ENCODE peak calls at places on chromosome 20, in six cellular contexts. One of them, this sample, is unnamed.

GRCh38 chr20:13736792-13737191 is 47.9 kb downstream of the ESF1 start:
- DNase-seq in IMR-90: peak
- DNase-seq in astrocyte: peak
- DNase-seq in GM12878: no peak
- DNase-seq in neural progenitor cell: no peak
- DNase-seq in H9: no peak
- DNase-seq in this sample: peak

GRCh38 chr20:48983423-48984400 is 62.2 kb downstream of the ARFGEF2 start:
- DNase-seq in IMR-90: peak
- DNase-seq in astrocyte: peak
- DNase-seq in GM12878: no peak
- DNase-seq in neural progenitor cell: no peak
- DNase-seq in H9: no peak
- DNase-seq in this sample: peak

GRCh38 chr20:61934716-61935530 is 130.8 kb downstream of the TAF4 start:
- DNase-seq in IMR-90: peak
- DNase-seq in astrocyte: peak
- DNase-seq in GM12878: no peak
- DNase-seq in neural progenitor cell: no peak
- DNase-seq in H9: no peak
- DNase-seq in this sample: peak

GRCh38 chr20:3687655-3688054 is 5.8 kb upstream of the ADAM33 start:
- DNase-seq in IMR-90: peak
- DNase-seq in astrocyte: peak
- DNase-seq in GM12878: no peak
- DNase-seq in neural progenitor cell: peak
- DNase-seq in H9: no peak
- DNase-seq in this sample: peak

GRCh38 chr20:21102252-21102609 is 3.9 kb downstream of the LINC00237 start:
- DNase-seq in IMR-90: no peak
- DNase-seq in astrocyte: no peak
- DNase-seq in GM12878: no peak
- DNase-seq in neural progenitor cell: peak
- DNase-seq in H9: peak
- DNase-seq in this sample: no peak

GRCh38 chr20:50385733-50386640 is 124.2 kb upstream of the PTPN1 start:
- DNase-seq in IMR-90: peak
- DNase-seq in astrocyte: no peak
- DNase-seq in GM12878: no peak
- DNase-seq in neural progenitor cell: no peak
- DNase-seq in H9: no peak
- DNase-seq in this sample: no peak

GRCh38 chr20:58192567-58192966 is 35.9 kb downstream of the ANKRD60 start:
- DNase-seq in IMR-90: no peak
- DNase-seq in astrocyte: no peak
- DNase-seq in GM12878: no peak
- DNase-seq in neural progenitor cell: no peak
- DNase-seq in H9: peak
- DNase-seq in this sample: no peak

GRCh38 chr20:48008850-48009535 is 223.7 kb upstream of the SULF2 start:
- DNase-seq in IMR-90: peak
- DNase-seq in astrocyte: peak
- DNase-seq in GM12878: no peak
- DNase-seq in neural progenitor cell: no peak
- DNase-seq in H9: no peak
- DNase-seq in this sample: peak

GRCh38 chr20:37968726-37969401 is 64.4 kb downstream of the TTI1 start:
- DNase-seq in IMR-90: no peak
- DNase-seq in astrocyte: no peak
- DNase-seq in GM12878: no peak
- DNase-seq in neural progenitor cell: peak
- DNase-seq in H9: peak
- DNase-seq in this sample: peak

GRCh38 chr20:39269031-39269461 is 306.9 kb downstream of the DHX35 start:
- DNase-seq in IMR-90: peak
- DNase-seq in astrocyte: no peak
- DNase-seq in GM12878: no peak
- DNase-seq in neural progenitor cell: peak
- DNase-seq in H9: peak
- DNase-seq in this sample: peak

GRCh38 chr20:19874328-19874727 is 116.3 kb downstream of the RIN2 start:
- DNase-seq in IMR-90: no peak
- DNase-seq in astrocyte: no peak
- DNase-seq in GM12878: no peak
- DNase-seq in neural progenitor cell: no peak
- DNase-seq in H9: no peak
- DNase-seq in this sample: no peak

GRCh38 chr20:47336013-47336754 is 20.3 kb downstream of the ZMYND8 start:
- DNase-seq in IMR-90: peak
- DNase-seq in astrocyte: peak
- DNase-seq in GM12878: no peak
- DNase-seq in neural progenitor cell: no peak
- DNase-seq in H9: no peak
- DNase-seq in this sample: peak

GRCh38 chr20:5159928-5160327 is 33.1 kb downstream of the CDS2 start:
- DNase-seq in IMR-90: no peak
- DNase-seq in astrocyte: no peak
- DNase-seq in GM12878: no peak
- DNase-seq in neural progenitor cell: no peak
- DNase-seq in H9: no peak
- DNase-seq in this sample: no peak

GRCh38 chr20:47982574-47983360 is 197.5 kb upstream of the SULF2 start:
- DNase-seq in IMR-90: no peak
- DNase-seq in astrocyte: no peak
- DNase-seq in GM12878: no peak
- DNase-seq in neural progenitor cell: no peak
- DNase-seq in H9: no peak
- DNase-seq in this sample: no peak

GRCh38 chr20:63973160-63973479 is 3.4 kb upstream of the ZNF512B start:
- DNase-seq in IMR-90: no peak
- DNase-seq in astrocyte: no peak
- DNase-seq in GM12878: no peak
- DNase-seq in neural progenitor cell: no peak
- DNase-seq in H9: no peak
- DNase-seq in this sample: no peak

GRCh38 chr20:20664795-20665194 is 47.6 kb downstream of the RALGAPA2 start:
- DNase-seq in IMR-90: no peak
- DNase-seq in astrocyte: no peak
- DNase-seq in GM12878: no peak
- DNase-seq in neural progenitor cell: peak
- DNase-seq in H9: no peak
- DNase-seq in this sample: peak

GRCh38 chr20:26163890-26164289 is 467.2 kb upstream of the ZNF337 start:
- DNase-seq in IMR-90: peak
- DNase-seq in astrocyte: peak
- DNase-seq in GM12878: no peak
- DNase-seq in neural progenitor cell: no peak
- DNase-seq in H9: no peak
- DNase-seq in this sample: peak

GRCh38 chr20:51533291-51534172 is 9.0 kb downstream of the NFATC2 start:
- DNase-seq in IMR-90: peak
- DNase-seq in astrocyte: peak
- DNase-seq in GM12878: no peak
- DNase-seq in neural progenitor cell: no peak
- DNase-seq in H9: no peak
- DNase-seq in this sample: peak

GRCh38 chr20:5061209-5061608 is 58.5 kb downstream of the PCNA start:
- DNase-seq in IMR-90: peak
- DNase-seq in astrocyte: peak
- DNase-seq in GM12878: no peak
- DNase-seq in neural progenitor cell: no peak
- DNase-seq in H9: peak
- DNase-seq in this sample: peak

GRCh38 chr20:32052792-32053362 is 835 bp downstream of the HCK start:
- DNase-seq in IMR-90: no peak
- DNase-seq in astrocyte: no peak
- DNase-seq in GM12878: no peak
- DNase-seq in neural progenitor cell: peak
- DNase-seq in H9: peak
- DNase-seq in this sample: no peak

GRCh38 chr20:32052090-32052791 is at the start of gene HCK:
- DNase-seq in IMR-90: no peak
- DNase-seq in astrocyte: no peak
- DNase-seq in GM12878: no peak
- DNase-seq in neural progenitor cell: peak
- DNase-seq in H9: no peak
- DNase-seq in this sample: peak

GRCh38 chr20:32050851-32051556 is 1.0 kb upstream of the HCK start:
- DNase-seq in IMR-90: no peak
- DNase-seq in astrocyte: no peak
- DNase-seq in GM12878: no peak
- DNase-seq in neural progenitor cell: peak
- DNase-seq in H9: peak
- DNase-seq in this sample: no peak

GRCh38 chr20:32051720-32052089 is 337 bp upstream of the HCK start:
- DNase-seq in IMR-90: no peak
- DNase-seq in astrocyte: no peak
- DNase-seq in GM12878: no peak
- DNase-seq in neural progenitor cell: no peak
- DNase-seq in H9: no peak
- DNase-seq in this sample: no peak

GRCh38 chr20:32050324-32050723 is 1.7 kb upstream of the HCK start:
- DNase-seq in IMR-90: no peak
- DNase-seq in astrocyte: no peak
- DNase-seq in GM12878: no peak
- DNase-seq in neural progenitor cell: no peak
- DNase-seq in H9: no peak
- DNase-seq in this sample: no peak
- H3K9ac ChIP-seq in IMR-90: no peak
- H3K9ac ChIP-seq in astrocyte: no peak
- H3K9ac ChIP-seq in GM12878: no peak
- H3K9ac ChIP-seq in neural progenitor cell: no peak
- H3K9ac ChIP-seq in H9: no peak
- H3K9ac ChIP-seq in this sample: no peak

DNA sequence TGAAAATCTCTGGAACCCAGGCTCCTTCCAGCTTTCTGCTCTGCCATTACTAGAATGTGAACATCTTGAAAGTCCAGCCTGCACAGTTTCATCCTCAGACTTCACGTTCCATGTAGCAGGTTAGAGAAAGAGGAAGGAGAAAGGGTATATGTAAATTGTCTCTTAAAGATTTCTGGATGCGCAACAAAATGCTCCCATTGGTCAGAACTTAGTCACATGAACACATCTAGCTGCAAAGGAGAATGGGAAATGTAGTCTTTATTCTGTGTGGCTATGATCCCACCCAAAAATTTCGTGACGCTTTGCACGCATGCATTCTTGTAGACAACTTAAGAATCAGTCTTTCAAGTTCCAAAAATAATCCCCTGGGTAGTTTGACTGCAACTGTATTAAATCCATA is 46.4 kb upstream of the CHD6 start:
- DNase-seq in IMR-90: peak
- DNase-seq in astrocyte: no peak
- DNase-seq in GM12878: peak
- DNase-seq in neural progenitor cell: peak
- DNase-seq in H9: no peak
- DNase-seq in this sample: peak
- H3K9ac ChIP-seq in IMR-90: no peak
- H3K9ac ChIP-seq in astrocyte: no peak
- H3K9ac ChIP-seq in GM12878: no peak
- H3K9ac ChIP-seq in neural progenitor cell: no peak
- H3K9ac ChIP-seq in H9: no peak
- H3K9ac ChIP-seq in this sample: no peak

GRCh38 chr20:22583773-22584629 is at the start of gene FOXA2:
- DNase-seq in IMR-90: no peak
- DNase-seq in astrocyte: no peak
- DNase-seq in GM12878: no peak
- DNase-seq in neural progenitor cell: peak
- DNase-seq in H9: peak
- DNase-seq in this sample: no peak
- H3K9ac ChIP-seq in IMR-90: no peak
- H3K9ac ChIP-seq in astrocyte: no peak
- H3K9ac ChIP-seq in GM12878: no peak
- H3K9ac ChIP-seq in neural progenitor cell: no peak
- H3K9ac ChIP-seq in H9: no peak
- H3K9ac ChIP-seq in this sample: no peak

DNA sequence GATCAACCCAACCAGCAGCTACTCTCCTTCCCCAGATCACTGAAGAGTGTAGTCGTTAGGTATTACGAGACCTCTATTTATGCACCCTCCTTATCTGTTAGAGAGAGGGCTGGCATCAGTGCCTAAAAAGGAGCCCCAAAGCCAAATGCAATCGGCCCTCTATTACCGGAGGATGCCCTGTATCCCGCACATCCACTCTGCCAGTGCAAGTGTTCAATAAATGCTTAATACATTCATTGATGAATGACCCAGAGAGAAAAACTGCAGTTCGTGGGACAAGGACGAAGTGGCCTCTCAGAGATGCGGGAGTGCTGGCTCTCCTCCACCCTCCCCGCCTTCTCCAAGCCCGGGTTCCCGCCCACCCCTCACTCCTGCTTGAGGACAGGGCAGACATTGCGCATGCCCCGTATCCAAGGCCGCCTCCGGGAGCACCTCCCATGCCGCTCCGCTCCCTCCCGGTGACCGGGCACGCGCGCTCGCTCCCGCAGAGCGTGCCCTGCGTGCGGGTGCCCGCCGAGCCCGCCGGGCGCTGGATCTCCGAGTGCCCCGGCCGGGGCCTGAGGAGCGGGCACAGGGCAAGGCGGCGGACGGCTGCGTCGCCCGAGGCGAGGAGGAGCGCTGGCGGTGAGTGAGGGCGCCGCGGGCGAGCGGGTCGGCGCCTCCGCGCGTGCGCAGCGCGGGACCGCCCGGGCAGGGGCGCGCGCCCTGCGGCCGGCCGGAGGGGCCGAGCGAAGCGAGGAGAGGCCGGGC is 27.2 kb upstream of the BTBD3 start:
- DNase-seq in IMR-90: peak
- DNase-seq in astrocyte: peak
- DNase-seq in GM12878: peak
- DNase-seq in neural progenitor cell: peak
- DNase-seq in H9: peak
- DNase-seq in this sample: peak
- H3K9ac ChIP-seq in IMR-90: peak
- H3K9ac ChIP-seq in astrocyte: peak
- H3K9ac ChIP-seq in GM12878: no peak
- H3K9ac ChIP-seq in neural progenitor cell: peak
- H3K9ac ChIP-seq in H9: no peak
- H3K9ac ChIP-seq in this sample: peak

DNA sequence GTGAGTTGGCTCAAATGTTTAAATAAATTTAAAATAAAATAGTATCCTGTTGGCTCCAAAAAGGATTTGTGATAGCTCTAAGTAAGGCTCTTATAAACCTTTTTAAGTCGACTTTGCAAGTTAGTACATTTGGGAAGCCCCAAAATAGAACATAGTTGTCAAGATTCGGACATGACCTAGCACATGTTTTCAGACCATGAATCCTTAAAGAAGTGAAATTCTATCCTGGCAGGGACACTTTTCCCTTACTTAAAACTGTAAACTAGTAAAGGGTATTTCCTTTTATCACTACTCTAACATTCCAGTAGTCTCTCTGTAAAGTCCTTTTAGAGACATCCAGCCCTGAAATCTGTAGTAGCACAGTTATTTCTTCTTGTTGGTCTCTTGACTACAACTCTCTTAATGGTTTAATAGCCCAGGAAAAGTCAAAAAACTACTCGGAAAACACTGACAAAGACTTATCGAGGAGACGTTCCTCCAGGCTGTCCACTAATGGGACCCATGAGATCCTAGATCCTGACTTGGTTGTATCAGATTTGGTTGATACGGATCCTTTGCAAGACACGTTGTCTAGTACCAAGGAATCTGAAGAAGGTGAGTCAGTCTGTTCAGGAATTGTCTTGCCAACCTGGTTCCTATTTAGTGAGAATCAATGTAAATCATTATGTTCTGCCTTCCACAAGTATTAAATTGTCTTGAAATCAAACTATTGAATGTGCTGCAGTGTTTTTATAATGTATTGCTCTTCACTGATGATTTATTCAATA is 83.6 kb downstream of the SCAND1 start:
- DNase-seq in IMR-90: no peak
- DNase-seq in astrocyte: peak
- DNase-seq in GM12878: no peak
- DNase-seq in neural progenitor cell: no peak
- DNase-seq in H9: no peak
- DNase-seq in this sample: peak
- H3K9ac ChIP-seq in IMR-90: peak
- H3K9ac ChIP-seq in astrocyte: peak
- H3K9ac ChIP-seq in GM12878: no peak
- H3K9ac ChIP-seq in neural progenitor cell: no peak
- H3K9ac ChIP-seq in H9: no peak
- H3K9ac ChIP-seq in this sample: peak

This sample was measured in GM23248.